ENCODE peak calls at places on chromosomes 3 and 15, in seven cellular contexts. M is heart left ventricle, J is kidney tubule cell, U is mesendoderm, S is T follicular helper cell, F is foreskin fibroblast, B is GM06990. Z is an unnamed sample.

GRCh38 chr3:45922950-45923590 is 20.2 kb upstream of the CXCR6 start:
- DNase-seq in B (no peak), M (no peak), S (no peak), U (no peak), F (no peak), J (no peak), Z (no peak)

GRCh38 chr15:40006646-40007045 is 32.3 kb downstream of the SRP14 start:
- DNase-seq in U (no peak), M (no peak), B (no peak), J (no peak), F (peak), S (no peak), Z (no peak)

GRCh38 chr15:45640610-45641009 is 5.8 kb downstream of the SQOR start:
- DNase-seq in M (no peak), F (peak), B (no peak), J (peak), U (no peak), S (no peak), Z (no peak)

GRCh38 chr15:23648920-23649515 is 1.4 kb upstream of the MAGEL2 start:
- DNase-seq in J (peak), F (no peak), B (no peak), S (no peak), M (no peak), U (peak), Z (no peak)

GRCh38 chr15:77507911-77508310 is 87.2 kb downstream of the HMG20A start:
- DNase-seq in M (peak), U (no peak), S (no peak), J (peak), F (peak), B (no peak), Z (no peak)

GRCh38 chr3:174812172-174812862 is 46.8 kb upstream of the NAALADL2 start:
- DNase-seq in M (no peak), J (no peak), F (no peak), S (no peak), B (no peak), U (no peak), Z (no peak)

GRCh38 chr3:72625616-72626337 is 222.5 kb downstream of the SHQ1 start:
- DNase-seq in F (peak), U (no peak), J (peak), B (no peak), S (no peak), M (no peak), Z (no peak)

GRCh38 chr3:22988566-22988965 is 214.6 kb upstream of the UBE2E2 start:
- DNase-seq in M (no peak), F (no peak), J (peak), S (no peak), B (no peak), U (no peak), Z (no peak)

GRCh38 chr3:52530918-52531635 is 2.6 kb downstream of the NT5DC2 start:
- DNase-seq in M (peak), S (no peak), U (no peak), J (no peak), F (no peak), B (peak), Z (peak)

GRCh38 chr15:101004986-101005747 is 86.0 kb downstream of the LRRK1 start:
- DNase-seq in U (no peak), M (no peak), S (no peak), B (no peak), F (no peak), J (no peak), Z (no peak)

GRCh38 chr3:11634081-11634635 is 9.6 kb downstream of the VGLL4 start:
- DNase-seq in U (no peak), S (no peak), B (no peak), F (no peak), J (no peak), M (peak), Z (no peak)

GRCh38 chr15:51846066-51846462 is 16.6 kb downstream of the TMOD3 start:
- DNase-seq in B (no peak), S (no peak), J (no peak), F (no peak), M (no peak), U (no peak), Z (no peak)

GRCh38 chr3:73622135-73622534 is 2.6 kb downstream of the PDZRN3 start:
- DNase-seq in S (no peak), J (peak), U (no peak), M (peak), F (peak), B (no peak), Z (peak)

GRCh38 chr15:31141792-31142191 is 40.3 kb upstream of the TRPM1 start:
- DNase-seq in U (no peak), M (no peak), F (no peak), S (no peak), J (no peak), B (no peak), Z (no peak)

GRCh38 chr3:124893526-124893925 is 6.4 kb upstream of the ITGB5 start:
- DNase-seq in J (no peak), M (no peak), U (no peak), S (no peak), F (no peak), B (no peak), Z (no peak)

GRCh38 chr15:51401872-51402517 is 60.5 kb downstream of the GLDN start:
- DNase-seq in M (peak), S (no peak), U (peak), B (no peak), F (peak), J (peak), Z (peak)

GRCh38 chr3:186938716-186939115 is 8.4 kb downstream of the ST6GAL1 start:
- DNase-seq in M (peak), S (no peak), F (no peak), B (no peak), J (peak), U (no peak), Z (no peak)

GRCh38 chr3:4819294-4819693 is 159.9 kb upstream of the BHLHE40 start:
- DNase-seq in S (no peak), B (no peak), F (no peak), U (peak), M (no peak), J (no peak), Z (no peak)

GRCh38 chr3:17494117-17494809 is 248.2 kb downstream of the TBC1D5 start:
- DNase-seq in F (no peak), S (no peak), U (peak), M (no peak), J (no peak), B (no peak), Z (no peak)

GRCh38 chr3:35640186-35640584 is 860 bp downstream of the ARPP21 start:
- DNase-seq in J (no peak), F (no peak), S (no peak), B (no peak), M (no peak), U (no peak), Z (no peak)

GRCh38 chr3:146783446-146783845 is 178.3 kb upstream of the PLSCR5 start:
- DNase-seq in S (no peak), U (no peak), J (no peak), B (no peak), M (no peak), F (peak), Z (no peak)

GRCh38 chr3:46019707-46020106 is 7.6 kb downstream of the XCR1 start:
- DNase-seq in S (no peak), B (no peak), M (no peak), F (no peak), J (peak), U (no peak), Z (no peak)

GRCh38 chr15:67611803-67612369 is 69.4 kb downstream of the MAP2K5 start:
- DNase-seq in B (no peak), J (no peak), S (no peak), F (no peak), U (no peak), M (no peak), Z (no peak)

GRCh38 chr3:46921041-46921440 is 43.5 kb downstream of the PTH1R start:
- DNase-seq in M (no peak), B (no peak), U (no peak), F (no peak), J (no peak), S (no peak), Z (peak)

GRCh38 chr15:66851226-66852063 is 149.4 kb downstream of the SMAD6 start:
- DNase-seq in M (peak), F (peak), S (peak), J (peak), B (peak), U (peak), Z (peak)

Z was measured in right lobe of liver.